ENCODE peak calls at places on chromosomes 2 and 18, in four cellular contexts. O is non-pigmented ciliary epithelial cell, C is colonic mucosa, Q is HTR-8/SVneo. I is an unnamed sample.
A peak's percentile ranks its signal among the peaks of the same experiment; 100 is the strongest.

GRCh38 chr2:178280261-178280852 is 86.0 kb downstream of the OSBPL6 start:
- DNase-seq in O (peak; percentile 27), Q (peak; percentile 44), C (peak; percentile 46), I (no peak)

GRCh38 chr18:28183418-28184078 is 6.6 kb upstream of the CDH2 start:
- DNase-seq in C (no peak), Q (peak; percentile 14), O (no peak), I (no peak)

GRCh38 chr2:218694405-218695145 is 16.1 kb upstream of the TTLL4 start:
- DNase-seq in C (no peak), Q (no peak), O (no peak), I (no peak)

GRCh38 chr18:22108674-22109073 is 60.7 kb upstream of the GATA6 start:
- DNase-seq in Q (peak; percentile 24), O (no peak), C (no peak), I (no peak)

GRCh38 chr18:39692367-39693011 is 2126.9 kb upstream of the CELF4 start:
- DNase-seq in O (no peak), C (no peak), Q (no peak), I (no peak)

GRCh38 chr2:25041307-25041927 is 459 bp upstream of the EFR3B start:
- DNase-seq in O (no peak), Q (peak; percentile 80), C (peak; percentile 73), I (peak; percentile 70)

GRCh38 chr18:49026501-49027378 is 76.0 kb upstream of the SMAD7 start:
- DNase-seq in Q (no peak), C (peak; percentile 12), O (no peak), I (no peak)

GRCh38 chr2:66481100-66481549 is 46.2 kb downstream of the MEIS1 start:
- DNase-seq in O (peak; percentile 65), C (no peak), Q (peak; percentile 45), I (no peak)

GRCh38 chr2:58429285-58429874 is 188.3 kb upstream of the FANCL start:
- DNase-seq in O (no peak), C (no peak), Q (no peak), I (no peak)

GRCh38 chr18:65235966-65236634 is 514.7 kb upstream of the CDH7 start:
- DNase-seq in C (no peak), O (peak; percentile 19), Q (no peak), I (no peak)

GRCh38 chr2:39717067-39717466 is 51.4 kb downstream of the TMEM178A start:
- DNase-seq in C (no peak), O (no peak), Q (no peak), I (no peak)

GRCh38 chr2:190443778-190444481 is 35.8 kb downstream of the MFSD6 start:
- DNase-seq in O (no peak), C (no peak), Q (no peak), I (no peak)

GRCh38 chr2:86695053-86695691 is 24.9 kb upstream of the RMND5A start:
- DNase-seq in Q (no peak), C (peak; percentile 46), O (no peak), I (peak; percentile 39)

GRCh38 chr18:32019251-32019943 is 772 bp downstream of the RNF125 start:
- DNase-seq in Q (peak; percentile 2), C (peak; percentile 77), O (no peak), I (peak; percentile 67)

GRCh38 chr2:72141032-72141645 is 6.5 kb downstream of the CYP26B1 start:
- DNase-seq in O (no peak), C (peak; percentile 13), Q (no peak), I (no peak)

GRCh38 chr2:149258531-149258930 is 71.9 kb upstream of the LYPD6 start:
- DNase-seq in C (peak; percentile 29), Q (no peak), O (no peak), I (no peak)

GRCh38 chr2:86441789-86442641 is 844 bp downstream of the KDM3A start:
- DNase-seq in C (peak; percentile 60), O (no peak), Q (peak; percentile 20), I (peak; percentile 69)

GRCh38 chr2:170298115-170298514 is 120.2 kb downstream of the MYO3B start:
- DNase-seq in C (no peak), O (no peak), Q (no peak), I (no peak)

GRCh38 chr2:98487806-98488189 is 43.1 kb downstream of the INPP4A start:
- DNase-seq in C (peak; percentile 66), O (no peak), Q (no peak), I (peak; percentile 56)

GRCh38 chr2:2828774-2829368 is 497.8 kb upstream of the MYT1L start:
- DNase-seq in C (peak; percentile 14), Q (no peak), O (no peak), I (no peak)

GRCh38 chr2:188138313-188138712 is 153.4 kb upstream of the GULP1 start:
- DNase-seq in C (no peak), O (no peak), Q (no peak), I (no peak)

GRCh38 chr2:174575124-174575776 is 22.4 kb downstream of the WIPF1 start:
- DNase-seq in C (no peak), O (no peak), Q (no peak), I (no peak)

GRCh38 chr18:55582325-55582724 is 5.7 kb downstream of the TCF4 start:
- DNase-seq in O (no peak), C (no peak), Q (no peak), I (no peak)

GRCh38 chr18:44079602-44080001 is 601.1 kb upstream of the SETBP1 start:
- DNase-seq in O (peak; percentile 81), Q (no peak), C (no peak), I (no peak)

GRCh38 chr2:71536311-71536710 is 83.0 kb downstream of the DYSF start:
- DNase-seq in C (no peak), O (no peak), Q (no peak), I (no peak)

GRCh38 chr2:176002684-176003225 is 688 bp upstream of the LNPK start:
- DNase-seq in O (no peak), C (no peak), Q (peak; percentile 12), I (peak; percentile 36)

GRCh38 chr18:2104620-2105462 is 466.5 kb downstream of the METTL4 start:
- DNase-seq in Q (peak; percentile 50), O (no peak), C (peak; percentile 50), I (peak; percentile 42)

GRCh38 chr2:178761759-178762371 is 45.4 kb downstream of the TTN start:
- DNase-seq in C (peak; percentile 19), O (peak; percentile 20), Q (peak; percentile 23), I (no peak)

GRCh38 chr2:11585071-11585470 is 51.2 kb downstream of the GREB1 start:
- DNase-seq in C (no peak), Q (no peak), O (no peak), I (no peak)